ENCODE peak calls at places on chromosomes 1 and 21, in four cellular contexts. D is suprapubic skin, Y is ovary, I is K562. K is an unnamed sample.
A peak's percentile ranks its signal among the peaks of the same experiment; 100 is the strongest.

GRCh38 chr1:44489481-44489880 is 84.4 kb downstream of the RNF220 start:
- DNase-seq in D (no peak), Y (no peak), I (no peak), K (no peak)

GRCh38 chr1:203090667-203091320 is 5.0 kb upstream of the MYOG start:
- DNase-seq in D (peak; percentile 55), Y (no peak), I (no peak), K (no peak)

GRCh38 chr1:241630899-241631298 is 9.3 kb downstream of the CHML start:
- DNase-seq in D (no peak), Y (no peak), I (no peak), K (no peak)

GRCh38 chr21:42684109-42684916 is 30.9 kb downstream of the PDE9A start:
- DNase-seq in D (no peak), Y (no peak), I (no peak), K (peak; percentile 77)

GRCh38 chr1:234844479-234845031 is 234.6 kb upstream of the IRF2BP2 start:
- DNase-seq in D (no peak), Y (no peak), I (no peak), K (no peak)

GRCh38 chr21:43372663-43373386 is 54.1 kb downstream of the SIK1 start:
- DNase-seq in D (no peak), Y (no peak), I (no peak), K (no peak)

GRCh38 chr1:18734461-18735368 is 104.1 kb downstream of the PAX7 start:
- DNase-seq in D (no peak), Y (no peak), I (no peak), K (no peak)

GRCh38 chr1:31007462-31007991 is 58.0 kb downstream of the PUM1 start:
- DNase-seq in D (no peak), Y (no peak), I (no peak), K (no peak)

GRCh38 chr1:77680173-77680572 is 2.3 kb downstream of the ZZZ3 start:
- DNase-seq in D (no peak), Y (no peak), I (no peak), K (no peak)

DNA sequence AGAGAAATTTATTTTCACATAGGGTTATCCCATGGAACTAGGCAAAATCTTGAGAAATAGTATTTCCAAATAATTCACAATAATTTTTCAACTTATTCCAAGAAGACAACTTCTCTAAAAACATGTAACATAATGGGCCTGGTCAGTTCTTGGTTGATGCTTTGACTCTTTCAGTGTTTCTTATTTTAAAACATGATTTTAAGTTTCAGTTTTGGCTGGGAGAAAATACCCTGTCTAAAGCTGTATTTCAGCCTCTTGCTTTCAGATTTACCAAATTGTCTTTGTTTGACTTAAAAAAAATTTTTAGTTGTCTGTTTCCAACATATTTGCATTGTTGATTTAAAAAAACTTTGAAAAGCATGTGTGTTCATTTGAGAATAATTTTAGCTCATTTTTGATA is 5.1 kb downstream of the OR2T4 start:
- DNase-seq in D (no peak), Y (no peak), I (no peak), K (no peak)
- H3K9me3 ChIP-seq in D (no peaks in the 10 kb centered on the region), Y (no peaks in the 10 kb centered on the region), I (peaks cover 6% of the 10 kb centered on the region), K (no peaks in the 10 kb centered on the region)

DNA sequence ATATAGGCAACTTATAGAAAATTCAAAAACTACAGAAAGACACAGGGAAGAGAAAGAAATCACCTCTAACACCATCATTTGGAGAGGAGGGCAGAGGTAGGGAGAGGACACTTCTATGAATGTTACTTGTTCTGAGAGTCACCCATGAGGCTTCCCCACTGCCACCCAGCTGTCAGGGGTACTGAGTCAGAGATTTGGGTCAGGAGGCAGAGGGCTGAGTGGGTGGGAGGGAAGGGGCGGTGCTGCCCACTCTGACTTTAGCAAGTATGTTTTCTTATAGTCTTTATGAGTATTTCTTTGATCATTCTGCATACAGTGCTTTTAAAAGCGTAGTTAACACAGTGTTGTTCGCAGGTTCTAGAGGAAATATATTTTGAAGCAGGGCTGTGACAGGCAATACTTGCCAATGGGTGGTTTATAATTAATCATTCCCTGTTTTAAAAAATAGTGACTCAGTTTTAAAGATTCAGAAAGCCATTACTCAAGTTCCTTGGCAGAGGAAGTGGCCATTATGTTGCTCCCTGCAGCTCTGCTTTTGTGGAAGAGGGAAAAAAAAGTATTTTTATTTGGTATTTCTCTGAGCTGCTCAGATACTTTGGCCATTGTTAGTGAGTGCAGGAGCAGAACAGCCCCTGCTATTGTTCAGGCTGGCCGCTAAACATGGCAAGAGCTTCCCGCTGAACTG is 18.3 kb downstream of the IL6R start:
- DNase-seq in D (no peak), Y (no peak), I (no peak), K (no peak)
- TF ChIP-seq EP300 in D (no peak), Y (no peak), I (no peak), K (no peak)

DNA sequence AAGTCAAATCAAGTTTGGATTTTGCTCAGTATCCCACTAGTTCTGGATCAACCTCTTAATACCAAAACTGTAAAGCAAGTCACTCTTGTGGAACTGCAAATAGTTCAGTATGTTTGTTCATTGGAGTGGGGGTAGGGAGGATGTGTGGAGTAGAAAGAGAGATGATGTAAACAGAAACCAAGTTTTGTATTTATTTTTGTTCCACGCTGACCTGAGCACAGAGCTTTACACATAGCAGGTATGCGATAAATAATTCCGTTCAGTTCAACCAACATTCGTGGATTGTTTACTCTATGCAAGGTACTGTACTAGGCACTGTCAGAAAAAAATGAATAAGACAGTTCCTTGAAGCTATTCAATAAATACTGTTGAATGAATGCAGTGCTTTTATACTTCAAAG is 4.5 kb upstream of the ZNF644 start:
- DNase-seq in D (no peak), Y (no peak), I (no peak), K (no peak)
- TF ChIP-seq POLR2A in D (no peak), Y (no peak), I (no peak), K (no peak)

GRCh38 chr21:14046401-14046800 is 164.4 kb downstream of the LIPI start:
- DNase-seq in D (no peak), Y (no peak), I (no peak), K (no peak)
- H3K9me3 ChIP-seq in D (no peaks in the 10 kb centered on the region), Y (no peaks in the 10 kb centered on the region), I (no peaks in the 10 kb centered on the region), K (no peaks in the 10 kb centered on the region)

GRCh38 chr1:16631248-16632043 is 18.1 kb upstream of the NBPF1 start:
- DNase-seq in D (peak; percentile 86), Y (peak; percentile 35), I (peak; percentile 50), K (peak; percentile 84)
- TF ChIP-seq EP300 in D (no peak), Y (no peak), I (no peak), K (no peak)

K was measured in sigmoid colon.